ENCODE peak calls at places on chromosomes 3 and 15, in eight cellular contexts. One of them, this sample, is unnamed.

GRCh38 chr15:71109130-71109529 is 6.1 kb upstream of the THSD4 start:
- DNase-seq in GM03348: peak
- DNase-seq in left lobe of liver: no peak
- DNase-seq in amniotic stem cell: peak
- DNase-seq in mucosa of gallbladder: no peak
- DNase-seq in NCI-H510A treated with DMSO at 0.1 percent for 48 hours: no peak
- DNase-seq in fibroblast of pulmonary artery: peak
- DNase-seq in GDM1: no peak
- DNase-seq in this sample: no peak

GRCh38 chr3:98799479-98799878 is 36.3 kb downstream of the ST3GAL6 start:
- DNase-seq in GM03348: no peak
- DNase-seq in left lobe of liver: no peak
- DNase-seq in GDM1: no peak
- DNase-seq in fibroblast of pulmonary artery: no peak
- DNase-seq in mucosa of gallbladder: no peak
- DNase-seq in amniotic stem cell: no peak
- DNase-seq in NCI-H510A treated with DMSO at 0.1 percent for 48 hours: no peak
- DNase-seq in this sample: no peak

GRCh38 chr3:175535351-175535750 is 676.2 kb downstream of the NAALADL2 start:
- DNase-seq in fibroblast of pulmonary artery: no peak
- DNase-seq in NCI-H510A treated with DMSO at 0.1 percent for 48 hours: peak
- DNase-seq in mucosa of gallbladder: no peak
- DNase-seq in left lobe of liver: no peak
- DNase-seq in amniotic stem cell: no peak
- DNase-seq in GDM1: no peak
- DNase-seq in GM03348: peak
- DNase-seq in this sample: no peak

GRCh38 chr15:35078221-35078915 is 6.7 kb downstream of the NANOGP8 start:
- DNase-seq in fibroblast of pulmonary artery: peak
- DNase-seq in NCI-H510A treated with DMSO at 0.1 percent for 48 hours: peak
- DNase-seq in amniotic stem cell: peak
- DNase-seq in mucosa of gallbladder: peak
- DNase-seq in left lobe of liver: peak
- DNase-seq in GDM1: peak
- DNase-seq in GM03348: peak
- DNase-seq in this sample: peak

GRCh38 chr3:189270248-189270832 is 98.6 kb downstream of the TPRG1 start:
- DNase-seq in GM03348: peak
- DNase-seq in fibroblast of pulmonary artery: peak
- DNase-seq in amniotic stem cell: peak
- DNase-seq in left lobe of liver: no peak
- DNase-seq in mucosa of gallbladder: peak
- DNase-seq in NCI-H510A treated with DMSO at 0.1 percent for 48 hours: peak
- DNase-seq in GDM1: no peak
- DNase-seq in this sample: peak

GRCh38 chr3:100269410-100270217 is 8.8 kb downstream of the TBC1D23 start:
- DNase-seq in NCI-H510A treated with DMSO at 0.1 percent for 48 hours: no peak
- DNase-seq in fibroblast of pulmonary artery: peak
- DNase-seq in GM03348: peak
- DNase-seq in amniotic stem cell: peak
- DNase-seq in left lobe of liver: no peak
- DNase-seq in mucosa of gallbladder: no peak
- DNase-seq in GDM1: no peak
- DNase-seq in this sample: no peak

GRCh38 chr3:128009952-128010846 is 42.0 kb upstream of the SEC61A1 start:
- DNase-seq in GDM1: no peak
- DNase-seq in GM03348: peak
- DNase-seq in NCI-H510A treated with DMSO at 0.1 percent for 48 hours: no peak
- DNase-seq in left lobe of liver: peak
- DNase-seq in mucosa of gallbladder: no peak
- DNase-seq in fibroblast of pulmonary artery: peak
- DNase-seq in amniotic stem cell: no peak
- DNase-seq in this sample: no peak

GRCh38 chr15:34481370-34481769 is 43.8 kb upstream of the GOLGA8A start:
- DNase-seq in NCI-H510A treated with DMSO at 0.1 percent for 48 hours: no peak
- DNase-seq in amniotic stem cell: no peak
- DNase-seq in fibroblast of pulmonary artery: no peak
- DNase-seq in mucosa of gallbladder: no peak
- DNase-seq in GM03348: no peak
- DNase-seq in GDM1: no peak
- DNase-seq in left lobe of liver: no peak
- DNase-seq in this sample: no peak

GRCh38 chr15:69131362-69132215 is 28.8 kb upstream of the GLCE start:
- DNase-seq in NCI-H510A treated with DMSO at 0.1 percent for 48 hours: no peak
- DNase-seq in GDM1: no peak
- DNase-seq in mucosa of gallbladder: peak
- DNase-seq in amniotic stem cell: no peak
- DNase-seq in fibroblast of pulmonary artery: no peak
- DNase-seq in left lobe of liver: peak
- DNase-seq in GM03348: no peak
- DNase-seq in this sample: no peak

GRCh38 chr15:63382966-63383710 is 1.5 kb upstream of the CA12 start:
- DNase-seq in GDM1: no peak
- DNase-seq in amniotic stem cell: no peak
- DNase-seq in GM03348: no peak
- DNase-seq in NCI-H510A treated with DMSO at 0.1 percent for 48 hours: no peak
- DNase-seq in left lobe of liver: no peak
- DNase-seq in fibroblast of pulmonary artery: no peak
- DNase-seq in mucosa of gallbladder: no peak
- DNase-seq in this sample: no peak

GRCh38 chr15:23606226-23606625 is 40.8 kb downstream of the MKRN3 start:
- DNase-seq in mucosa of gallbladder: no peak
- DNase-seq in fibroblast of pulmonary artery: no peak
- DNase-seq in NCI-H510A treated with DMSO at 0.1 percent for 48 hours: no peak
- DNase-seq in GDM1: no peak
- DNase-seq in GM03348: no peak
- DNase-seq in amniotic stem cell: no peak
- DNase-seq in left lobe of liver: no peak
- DNase-seq in this sample: no peak

GRCh38 chr3:187207062-187207461 is 9.8 kb downstream of the RTP1 start:
- DNase-seq in mucosa of gallbladder: no peak
- DNase-seq in GDM1: no peak
- DNase-seq in amniotic stem cell: no peak
- DNase-seq in GM03348: no peak
- DNase-seq in fibroblast of pulmonary artery: no peak
- DNase-seq in left lobe of liver: no peak
- DNase-seq in NCI-H510A treated with DMSO at 0.1 percent for 48 hours: no peak
- DNase-seq in this sample: no peak

GRCh38 chr3:127791221-127791913 is 30.9 kb downstream of the MGLL start:
- DNase-seq in mucosa of gallbladder: no peak
- DNase-seq in left lobe of liver: no peak
- DNase-seq in GDM1: peak
- DNase-seq in amniotic stem cell: peak
- DNase-seq in NCI-H510A treated with DMSO at 0.1 percent for 48 hours: peak
- DNase-seq in fibroblast of pulmonary artery: peak
- DNase-seq in GM03348: peak
- DNase-seq in this sample: no peak

GRCh38 chr15:57432141-57432701 is 55.9 kb downstream of the CGNL1 start:
- DNase-seq in GDM1: no peak
- DNase-seq in left lobe of liver: peak
- DNase-seq in NCI-H510A treated with DMSO at 0.1 percent for 48 hours: no peak
- DNase-seq in mucosa of gallbladder: no peak
- DNase-seq in GM03348: peak
- DNase-seq in fibroblast of pulmonary artery: peak
- DNase-seq in amniotic stem cell: no peak
- DNase-seq in this sample: no peak

GRCh38 chr3:184687363-184688049 is 24.4 kb downstream of the MAGEF1 start:
- DNase-seq in GM03348: no peak
- DNase-seq in left lobe of liver: no peak
- DNase-seq in mucosa of gallbladder: peak
- DNase-seq in amniotic stem cell: no peak
- DNase-seq in GDM1: peak
- DNase-seq in NCI-H510A treated with DMSO at 0.1 percent for 48 hours: no peak
- DNase-seq in fibroblast of pulmonary artery: no peak
- DNase-seq in this sample: peak

GRCh38 chr15:81001180-81002003 is 669 bp downstream of the TLNRD1 start:
- DNase-seq in amniotic stem cell: no peak
- DNase-seq in GM03348: peak
- DNase-seq in left lobe of liver: peak
- DNase-seq in NCI-H510A treated with DMSO at 0.1 percent for 48 hours: no peak
- DNase-seq in mucosa of gallbladder: no peak
- DNase-seq in GDM1: no peak
- DNase-seq in fibroblast of pulmonary artery: peak
- DNase-seq in this sample: peak

GRCh38 chr15:57158589-57158988 is 217.7 kb upstream of the CGNL1 start:
- DNase-seq in left lobe of liver: no peak
- DNase-seq in mucosa of gallbladder: no peak
- DNase-seq in amniotic stem cell: peak
- DNase-seq in fibroblast of pulmonary artery: no peak
- DNase-seq in GM03348: peak
- DNase-seq in NCI-H510A treated with DMSO at 0.1 percent for 48 hours: no peak
- DNase-seq in GDM1: no peak
- DNase-seq in this sample: no peak

GRCh38 chr15:101521563-101521962 is 32.1 kb upstream of the PCSK6 start:
- DNase-seq in GDM1: no peak
- DNase-seq in mucosa of gallbladder: no peak
- DNase-seq in fibroblast of pulmonary artery: no peak
- DNase-seq in amniotic stem cell: no peak
- DNase-seq in GM03348: no peak
- DNase-seq in NCI-H510A treated with DMSO at 0.1 percent for 48 hours: no peak
- DNase-seq in left lobe of liver: no peak
- DNase-seq in this sample: no peak

GRCh38 chr15:27418729-27419128 is 447.7 kb downstream of the GABRG3 start:
- DNase-seq in NCI-H510A treated with DMSO at 0.1 percent for 48 hours: peak
- DNase-seq in GDM1: peak
- DNase-seq in fibroblast of pulmonary artery: no peak
- DNase-seq in mucosa of gallbladder: no peak
- DNase-seq in left lobe of liver: no peak
- DNase-seq in GM03348: no peak
- DNase-seq in amniotic stem cell: no peak
- DNase-seq in this sample: no peak

GRCh38 chr15:70493787-70494514 is 269.4 kb downstream of the UACA start:
- DNase-seq in mucosa of gallbladder: no peak
- DNase-seq in NCI-H510A treated with DMSO at 0.1 percent for 48 hours: no peak
- DNase-seq in amniotic stem cell: no peak
- DNase-seq in fibroblast of pulmonary artery: no peak
- DNase-seq in GDM1: no peak
- DNase-seq in left lobe of liver: no peak
- DNase-seq in GM03348: no peak
- DNase-seq in this sample: no peak

GRCh38 chr3:159548675-159549335 is 439.8 kb upstream of the IL12A start:
- DNase-seq in GM03348: peak
- DNase-seq in amniotic stem cell: peak
- DNase-seq in left lobe of liver: no peak
- DNase-seq in GDM1: no peak
- DNase-seq in fibroblast of pulmonary artery: peak
- DNase-seq in NCI-H510A treated with DMSO at 0.1 percent for 48 hours: no peak
- DNase-seq in mucosa of gallbladder: no peak
- DNase-seq in this sample: no peak

GRCh38 chr3:101070260-101071121 is 77.3 kb upstream of the ABI3BP start:
- DNase-seq in GDM1: peak
- DNase-seq in NCI-H510A treated with DMSO at 0.1 percent for 48 hours: no peak
- DNase-seq in amniotic stem cell: no peak
- DNase-seq in mucosa of gallbladder: peak
- DNase-seq in GM03348: peak
- DNase-seq in fibroblast of pulmonary artery: peak
- DNase-seq in left lobe of liver: peak
- DNase-seq in this sample: peak

GRCh38 chr3:95217661-95218060 is 1154.8 kb downstream of the NSUN3 start:
- DNase-seq in fibroblast of pulmonary artery: no peak
- DNase-seq in amniotic stem cell: no peak
- DNase-seq in left lobe of liver: no peak
- DNase-seq in mucosa of gallbladder: no peak
- DNase-seq in NCI-H510A treated with DMSO at 0.1 percent for 48 hours: no peak
- DNase-seq in GDM1: no peak
- DNase-seq in GM03348: no peak
- DNase-seq in this sample: no peak

GRCh38 chr3:131948806-131949205 is 86.0 kb downstream of the CPNE4 start:
- DNase-seq in GM03348: no peak
- DNase-seq in fibroblast of pulmonary artery: no peak
- DNase-seq in amniotic stem cell: no peak
- DNase-seq in NCI-H510A treated with DMSO at 0.1 percent for 48 hours: no peak
- DNase-seq in left lobe of liver: no peak
- DNase-seq in GDM1: no peak
- DNase-seq in mucosa of gallbladder: no peak
- DNase-seq in this sample: no peak

GRCh38 chr3:166518040-166518439 is 680.8 kb upstream of the BCHE start:
- DNase-seq in fibroblast of pulmonary artery: no peak
- DNase-seq in mucosa of gallbladder: no peak
- DNase-seq in GM03348: no peak
- DNase-seq in GDM1: no peak
- DNase-seq in left lobe of liver: no peak
- DNase-seq in NCI-H510A treated with DMSO at 0.1 percent for 48 hours: no peak
- DNase-seq in amniotic stem cell: no peak
- DNase-seq in this sample: no peak